ENCODE peak calls at places on chromosomes 2 and 18, in eight cellular contexts. Y is Caco-2, Z is pancreas, K is cardiac fibroblast, G is omental fat pad, N is PC-3, C is heart left ventricle, T is lower lobe of right lung. M is an unnamed sample.

GRCh38 chr2:115771516-115771915 is 1329.1 kb downstream of the DPP10 start:
- DNase-seq in Y (no peak), Z (no peak), K (no peak), G (no peak), N (no peak), C (peak), T (no peak), M (no peak)

GRCh38 chr18:79884963-79885728 is 66.3 kb downstream of the SLC66A2 start:
- DNase-seq in Y (no peak), Z (peak), K (no peak), G (no peak), N (no peak), C (no peak), T (peak), M (no peak)

GRCh38 chr2:154699560-154699901 is 1.0 kb downstream of the KCNJ3 start:
- DNase-seq in Y (no peak), Z (no peak), K (no peak), G (no peak), N (no peak), C (no peak), T (no peak), M (no peak)

GRCh38 chr2:137937778-137938177 is 26.5 kb upstream of the HNMT start:
- DNase-seq in Y (no peak), Z (no peak), K (no peak), G (no peak), N (no peak), C (no peak), T (no peak), M (no peak)

GRCh38 chr2:108215794-108216211 is 24.0 kb upstream of the SULT1C3 start:
- DNase-seq in Y (peak), Z (no peak), K (peak), G (no peak), N (peak), C (no peak), T (no peak), M (peak)

GRCh38 chr18:21526463-21526862 is 74.0 kb downstream of the ESCO1 start:
- DNase-seq in Y (no peak), Z (no peak), K (no peak), G (no peak), N (no peak), C (no peak), T (no peak), M (no peak)

GRCh38 chr2:163681765-163682164 is 54.0 kb downstream of the FIGN start:
- DNase-seq in Y (no peak), Z (no peak), K (peak), G (no peak), N (no peak), C (peak), T (no peak), M (no peak)

GRCh38 chr2:88838165-88838635 is 146.7 kb downstream of the RPIA start:
- DNase-seq in Y (no peak), Z (no peak), K (no peak), G (no peak), N (no peak), C (no peak), T (no peak), M (no peak)

GRCh38 chr2:102190425-102191107 is 3.7 kb downstream of the IL1RL2 start:
- DNase-seq in Y (no peak), Z (no peak), K (no peak), G (no peak), N (no peak), C (no peak), T (no peak), M (no peak)

GRCh38 chr2:44314354-44314753 is 39.1 kb downstream of the SLC3A1 start:
- DNase-seq in Y (no peak), Z (no peak), K (no peak), G (no peak), N (no peak), C (no peak), T (no peak), M (no peak)

GRCh38 chr2:7888876-7889275 is 793.0 kb upstream of the ID2 start:
- DNase-seq in Y (no peak), Z (no peak), K (no peak), G (no peak), N (no peak), C (no peak), T (no peak), M (no peak)

GRCh38 chr2:215983581-215984351 is 29.6 kb downstream of the MREG start:
- DNase-seq in Y (no peak), Z (no peak), K (no peak), G (no peak), N (no peak), C (no peak), T (no peak), M (no peak)

GRCh38 chr2:169513926-169514325 is 4.4 kb downstream of the KLHL41 start:
- DNase-seq in Y (no peak), Z (no peak), K (peak), G (no peak), N (no peak), C (no peak), T (no peak), M (no peak)

GRCh38 chr2:129702773-129703172 is 276.7 kb upstream of the RAB6C start:
- DNase-seq in Y (no peak), Z (no peak), K (no peak), G (no peak), N (no peak), C (no peak), T (no peak), M (no peak)

GRCh38 chr2:235512699-235513053 is 18.8 kb downstream of the AGAP1 start:
- DNase-seq in Y (no peak), Z (no peak), K (no peak), G (no peak), N (no peak), C (no peak), T (no peak), M (peak)

GRCh38 chr18:48539406-48540328 is 836 bp downstream of the CTIF start:
- DNase-seq in Y (no peak), Z (peak), K (peak), G (peak), N (peak), C (peak), T (peak), M (peak)

GRCh38 chr2:85846411-85846810 is 42.4 kb downstream of the ST3GAL5 start:
- DNase-seq in Y (no peak), Z (no peak), K (peak), G (no peak), N (peak), C (no peak), T (no peak), M (no peak)

GRCh38 chr2:161146996-161147395 is 13.2 kb upstream of the TANK start:
- DNase-seq in Y (no peak), Z (no peak), K (no peak), G (no peak), N (no peak), C (peak), T (no peak), M (no peak)

GRCh38 chr2:172693529-172694185 is 42.0 kb upstream of the RAPGEF4 start:
- DNase-seq in Y (no peak), Z (no peak), K (peak), G (no peak), N (peak), C (no peak), T (no peak), M (no peak)

GRCh38 chr18:61203151-61203550 is 130.1 kb upstream of the CDH20 start:
- DNase-seq in Y (no peak), Z (no peak), K (no peak), G (no peak), N (no peak), C (no peak), T (no peak), M (no peak)

GRCh38 chr2:71008342-71008741 is 13.7 kb upstream of the TEX261 start:
- DNase-seq in Y (no peak), Z (no peak), K (no peak), G (no peak), N (no peak), C (no peak), T (no peak), M (no peak)

GRCh38 chr2:234951386-234952269 is at the start of gene SH3BP4:
- DNase-seq in Y (peak), Z (peak), K (peak), G (peak), N (peak), C (peak), T (peak), M (peak)

GRCh38 chr2:181738074-181738473 is 57.8 kb upstream of the NEUROD1 start:
- DNase-seq in Y (no peak), Z (no peak), K (peak), G (no peak), N (peak), C (no peak), T (no peak), M (no peak)

GRCh38 chr2:170878505-170878904 is 50.5 kb upstream of the GORASP2 start:
- DNase-seq in Y (no peak), Z (no peak), K (no peak), G (no peak), N (no peak), C (no peak), T (no peak), M (no peak)

GRCh38 chr2:237885931-237886701 is 26.7 kb downstream of the RAMP1 start:
- DNase-seq in Y (no peak), Z (peak), K (peak), G (no peak), N (no peak), C (peak), T (peak), M (no peak)

GRCh38 chr2:225117061-225117716 is 74.9 kb upstream of the DOCK10 start:
- DNase-seq in Y (no peak), Z (no peak), K (peak), G (no peak), N (peak), C (no peak), T (no peak), M (no peak)

GRCh38 chr2:124542932-124543640 is 518.0 kb downstream of the CNTNAP5 start:
- DNase-seq in Y (no peak), Z (no peak), K (no peak), G (no peak), N (no peak), C (peak), T (no peak), M (peak)

GRCh38 chr2:71746946-71747501 is 293.7 kb downstream of the DYSF start:
- DNase-seq in Y (no peak), Z (peak), K (peak), G (no peak), N (peak), C (no peak), T (peak), M (peak)

DNA sequence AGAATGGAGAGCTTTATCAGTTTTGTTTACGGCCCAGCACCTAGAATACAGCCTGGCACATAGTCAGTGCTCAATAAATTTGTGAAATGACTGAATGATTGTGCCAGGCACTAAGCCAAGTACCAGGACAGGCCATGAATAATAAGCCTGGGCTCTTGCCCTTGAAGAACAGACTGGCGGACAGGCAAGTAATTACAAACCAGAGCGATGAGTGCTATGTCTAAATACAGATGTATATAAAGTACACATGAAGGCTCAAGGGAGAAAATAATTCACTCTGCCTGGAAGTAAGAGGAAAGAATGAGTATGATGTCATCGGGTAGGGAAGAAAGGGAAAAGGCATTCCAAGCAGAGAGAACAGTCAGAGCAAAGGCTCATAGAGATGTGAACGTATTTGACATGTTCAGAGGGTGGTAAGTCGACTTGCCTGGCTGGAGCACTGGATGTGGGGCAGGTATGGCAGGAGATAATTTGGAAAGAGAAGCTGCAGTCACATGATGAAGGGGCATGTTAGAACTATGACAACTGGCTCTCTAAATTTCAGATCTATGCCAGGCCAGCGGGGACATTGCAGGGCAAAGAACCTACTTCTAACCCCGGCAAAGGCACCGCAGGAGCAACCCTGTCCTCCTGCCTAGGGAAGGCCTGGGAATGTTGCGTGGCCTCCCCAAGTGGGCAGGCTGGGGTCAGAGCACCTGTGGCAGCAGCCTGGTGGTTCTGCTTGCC is 119.1 kb upstream of the STPG4 start:
- DNase-seq in Y (no peak), Z (no peak), K (peak), G (no peak), N (no peak), C (no peak), T (no peak), M (no peak)
- TF ChIP-seq CTCF in Y (no peak), Z (no peak), K (no peak), G (no peak), N (no peak), C (no peak), T (no peak), M (no peak)

DNA sequence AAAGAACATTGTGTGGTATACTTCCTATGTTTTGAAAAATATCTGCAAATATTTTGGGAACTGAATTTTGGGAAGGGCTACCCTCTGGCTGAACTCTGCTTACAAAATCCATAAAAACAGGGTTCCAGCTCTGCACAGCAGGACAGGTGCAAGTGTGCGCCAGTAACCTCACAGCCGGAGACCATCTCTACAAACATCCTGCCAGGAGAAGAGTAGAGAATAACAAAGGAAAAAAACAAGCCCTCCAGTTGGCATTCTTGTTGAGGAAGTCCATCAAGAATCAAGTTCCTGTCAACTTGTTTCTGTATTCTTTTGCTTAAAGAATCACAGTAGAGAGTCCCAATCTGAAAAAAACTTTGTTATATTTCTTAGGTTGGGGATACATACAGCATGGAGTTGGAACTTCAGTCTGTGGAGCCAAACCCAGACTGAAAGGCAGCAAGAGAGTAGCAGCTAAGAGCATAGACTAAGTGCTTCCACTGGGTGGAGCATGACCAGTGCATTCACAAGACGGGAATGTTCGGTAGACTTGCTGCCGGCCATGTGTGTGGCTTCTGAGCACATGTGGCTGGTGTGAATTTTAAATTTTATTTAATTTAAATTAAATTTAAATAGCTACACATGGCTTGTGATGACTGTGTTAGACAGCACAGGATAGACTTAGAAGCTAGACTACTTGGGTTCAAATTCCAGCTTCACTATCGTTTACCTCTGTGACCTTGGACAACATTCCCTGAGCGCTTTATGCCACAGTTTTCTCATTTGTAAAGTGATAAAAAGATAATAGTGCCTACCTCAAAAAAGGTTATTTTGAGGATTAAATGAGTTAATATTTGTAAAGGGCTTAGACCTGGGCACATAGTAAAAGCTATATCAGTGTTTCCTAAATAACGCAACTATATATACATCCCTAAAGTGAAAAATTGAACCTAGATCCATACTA is 41.9 kb downstream of the SPTBN1 start:
- DNase-seq in Y (peak), Z (no peak), K (peak), G (no peak), N (peak), C (no peak), T (no peak), M (no peak)
- TF ChIP-seq CTCF in Y (peak), Z (no peak), K (peak), G (no peak), N (peak), C (peak), T (peak), M (no peak)

GRCh38 chr2:767440-767839 is 90.2 kb upstream of the TMEM18 start:
- DNase-seq in Y (no peak), Z (no peak), K (no peak), G (no peak), N (no peak), C (no peak), T (no peak), M (no peak)
- TF ChIP-seq CTCF in Y (no peak), Z (no peak), K (no peak), G (no peak), N (no peak), C (no peak), T (no peak), M (no peak)

DNA sequence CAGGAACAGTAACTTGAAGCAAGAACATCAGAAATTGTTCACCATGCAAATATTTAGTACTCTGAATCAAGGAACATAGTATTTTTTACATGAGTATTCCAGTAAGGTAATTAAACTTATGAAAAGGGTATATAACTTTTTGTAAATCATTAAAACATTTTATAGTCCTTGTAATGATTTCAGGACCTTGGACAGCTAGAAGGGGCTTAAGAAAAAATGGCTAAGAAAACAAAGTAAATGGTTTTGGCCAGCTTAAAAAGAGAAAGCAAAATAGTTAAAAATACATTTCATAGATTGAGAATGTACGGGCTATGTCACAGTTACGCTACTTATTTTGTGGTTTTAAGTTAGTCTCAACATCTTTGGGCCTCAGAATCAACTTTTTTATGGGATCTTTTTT is 26.7 kb downstream of the POLI start:
- DNase-seq in Y (no peak), Z (no peak), K (peak), G (no peak), N (peak), C (no peak), T (no peak), M (no peak)
- TF ChIP-seq CTCF in Y (no peak), Z (no peak), K (no peak), G (no peak), N (no peak), C (no peak), T (no peak), M (no peak)

GRCh38 chr2:21035282-21035973 is 8.4 kb downstream of the APOB start:
- DNase-seq in Y (no peak), Z (no peak), K (no peak), G (no peak), N (no peak), C (no peak), T (no peak), M (no peak)

GRCh38 chr2:21034156-21034971 is 9.5 kb downstream of the APOB start:
- DNase-seq in Y (no peak), Z (no peak), K (no peak), G (no peak), N (no peak), C (no peak), T (no peak), M (no peak)

GRCh38 chr2:21034972-21035279 is 8.9 kb downstream of the APOB start:
- DNase-seq in Y (no peak), Z (no peak), K (no peak), G (no peak), N (no peak), C (no peak), T (no peak), M (no peak)

GRCh38 chr2:21032338-21033236 is 11.3 kb downstream of the APOB start:
- DNase-seq in Y (no peak), Z (no peak), K (no peak), G (no peak), N (no peak), C (no peak), T (no peak), M (no peak)

DNA sequence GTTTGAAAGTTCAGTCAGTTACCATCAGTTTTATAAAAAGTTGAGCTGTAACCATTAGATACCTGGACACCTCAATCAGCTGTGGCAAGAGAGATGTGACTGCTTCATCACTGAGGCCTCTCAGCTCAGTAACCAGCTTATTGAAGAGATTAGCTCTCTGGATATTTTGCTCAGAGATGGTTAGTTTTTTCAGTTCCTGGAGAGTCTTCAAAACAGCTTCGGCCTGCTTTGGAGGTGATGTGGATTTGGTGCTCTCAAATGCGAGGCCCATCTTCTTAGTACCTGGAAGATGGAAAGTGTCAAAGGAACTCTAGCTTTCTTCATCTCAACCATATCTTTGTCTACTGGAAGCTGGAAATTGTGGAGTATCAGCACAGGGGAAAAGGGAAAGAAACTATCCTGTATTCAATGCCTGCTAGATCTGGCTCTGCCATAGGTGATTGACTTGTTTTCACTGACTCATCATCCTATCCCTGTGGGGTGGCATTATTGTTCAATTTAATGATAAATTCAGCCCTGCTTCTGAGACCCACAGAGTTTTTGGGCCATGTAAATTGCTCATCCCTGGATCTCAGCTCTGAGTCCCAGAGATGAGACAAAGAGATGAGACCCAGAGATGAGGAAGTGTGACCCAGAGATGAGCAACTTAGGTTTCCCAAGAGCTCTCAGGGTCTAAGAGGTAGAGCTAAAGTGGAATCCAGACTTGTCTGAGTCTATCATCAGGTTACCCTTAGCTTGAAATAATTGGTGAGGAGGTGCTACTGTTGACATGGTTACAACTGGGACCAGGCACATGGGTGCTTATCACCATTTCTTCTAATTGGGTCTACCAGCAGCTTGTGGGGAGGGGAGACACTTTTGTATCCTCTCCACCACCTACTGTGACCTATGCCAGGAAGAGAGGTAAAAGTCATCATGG is 10.4 kb downstream of the APOB start:
- DNase-seq in Y (no peak), Z (no peak), K (no peak), G (no peak), N (no peak), C (no peak), T (no peak), M (no peak)
- TF ChIP-seq CTCF in Y (no peak), Z (no peak), K (no peak), G (no peak), N (no peak), C (no peak), T (no peak), M (no peak)

GRCh38 chr2:240557101-240557751 is 562 bp downstream of the ANKMY1 start:
- DNase-seq in Y (no peak), Z (peak), K (no peak), G (no peak), N (no peak), C (peak), T (peak), M (peak)
- TF ChIP-seq CTCF in Y (no peak), Z (no peak), K (no peak), G (no peak), N (no peak), C (no peak), T (no peak), M (no peak)

GRCh38 chr2:217875556-217876252 is 127.1 kb downstream of the TNS1 start:
- DNase-seq in Y (no peak), Z (no peak), K (no peak), G (no peak), N (no peak), C (no peak), T (no peak), M (no peak)

GRCh38 chr2:217875138-217875537 is 127.7 kb downstream of the TNS1 start:
- DNase-seq in Y (no peak), Z (no peak), K (peak), G (no peak), N (no peak), C (no peak), T (no peak), M (no peak)

GRCh38 chr2:217873371-217873770 is 129.4 kb downstream of the TNS1 start:
- DNase-seq in Y (no peak), Z (no peak), K (no peak), G (no peak), N (no peak), C (no peak), T (no peak), M (no peak)

GRCh38 chr2:217870528-217871011 is 132.2 kb downstream of the TNS1 start:
- DNase-seq in Y (no peak), Z (no peak), K (no peak), G (no peak), N (no peak), C (no peak), T (no peak), M (no peak)

GRCh38 chr2:217872319-217872718 is 130.5 kb downstream of the TNS1 start:
- DNase-seq in Y (no peak), Z (no peak), K (no peak), G (no peak), N (no peak), C (no peak), T (no peak), M (no peak)
- TF ChIP-seq CTCF in Y (no peak), Z (no peak), K (peak), G (no peak), N (no peak), C (peak), T (peak), M (no peak)